ENCODE peak calls at places on chromosomes 6 and 20, in six cellular contexts. I is K562, Y is H1, F is GM12891, U is HepG2, E is GM12878. X is an unnamed sample.
A peak's percentile ranks its signal among the peaks of the same experiment; 100 is the strongest.

GRCh38 chr6:38686270-38687042 is 16.5 kb downstream of the GLO1 start:
- DNase-seq in I (no peak), E (no peak), Y (no peak), F (no peak), U (no peak), X (no peak)

GRCh38 chr6:17589402-17590116 is 10.5 kb upstream of the FAM8A1 start:
- DNase-seq in I (no peak), U (peak; percentile 24), F (no peak), Y (no peak), E (no peak), X (no peak)

GRCh38 chr6:170248861-170249600 is 41.8 kb downstream of the DLL1 start:
- DNase-seq in I (no peak), E (no peak), U (no peak), Y (no peak), F (no peak), X (no peak)

GRCh38 chr20:62887147-62887859 is 25.7 kb upstream of the TCFL5 start:
- DNase-seq in I (no peak), E (no peak), U (peak; percentile 50), Y (no peak), F (no peak), X (no peak)

GRCh38 chr6:42746452-42747400 is 823 bp upstream of the TBCC start:
- DNase-seq in E (peak; percentile 68), Y (peak; percentile 86), U (peak; percentile 91), I (peak; percentile 94), F (peak; percentile 86), X (peak; percentile 90)

GRCh38 chr6:153781306-153781705 is 257.7 kb upstream of the OPRM1 start:
- DNase-seq in I (no peak), F (no peak), E (no peak), U (no peak), Y (no peak), X (no peak)

GRCh38 chr20:62066339-62066982 is 780 bp upstream of the TAF4 start:
- DNase-seq in I (peak; percentile 73), F (peak; percentile 58), U (peak; percentile 73), Y (peak; percentile 38), E (no peak), X (peak; percentile 59)

GRCh38 chr20:44684047-44684965 is 30.9 kb upstream of the CCN5 start:
- DNase-seq in U (peak; percentile 38), I (no peak), F (no peak), Y (no peak), E (no peak), X (no peak)

GRCh38 chr6:147205690-147206600 is 1.7 kb downstream of the STXBP5 start:
- DNase-seq in I (peak; percentile 26), Y (no peak), F (no peak), U (peak; percentile 32), E (no peak), X (no peak)

GRCh38 chr6:11053307-11053706 is 9.2 kb upstream of the ELOVL2 start:
- DNase-seq in U (no peak), Y (no peak), F (no peak), E (no peak), I (no peak), X (no peak)

GRCh38 chr6:131210469-131210868 is 75.2 kb downstream of the AKAP7 start:
- DNase-seq in U (no peak), Y (no peak), I (no peak), F (no peak), E (no peak), X (no peak)

GRCh38 chr6:66396549-66396948 is 689.5 kb upstream of the EYS start:
- DNase-seq in F (no peak), Y (no peak), I (no peak), U (no peak), E (no peak), X (no peak)

GRCh38 chr6:83464741-83465140 is 33.9 kb upstream of the ME1 start:
- DNase-seq in E (no peak), F (no peak), Y (no peak), I (no peak), U (peak; percentile 18), X (no peak)

GRCh38 chr6:132132420-132132819 is 181.2 kb upstream of the CCN2 start:
- DNase-seq in U (no peak), E (no peak), I (no peak), F (no peak), Y (no peak), X (no peak)

GRCh38 chr6:153442096-153442495 is 311.0 kb upstream of the RGS17 start:
- DNase-seq in E (no peak), F (no peak), I (no peak), Y (no peak), U (no peak), X (no peak)

GRCh38 chr6:132693478-132693877 is 20.4 kb downstream of the VNN1 start:
- DNase-seq in U (no peak), I (no peak), E (no peak), Y (no peak), F (no peak), X (no peak)

GRCh38 chr6:135990855-135991464 is 139.5 kb downstream of the PDE7B start:
- DNase-seq in Y (no peak), I (no peak), F (no peak), U (no peak), E (no peak), X (no peak)

GRCh38 chr6:130167655-130168054 is 55.1 kb downstream of the SAMD3 start:
- DNase-seq in U (no peak), Y (no peak), I (no peak), F (no peak), E (no peak), X (no peak)

GRCh38 chr6:46327769-46328168 is 157.0 kb upstream of the ENPP5 start:
- DNase-seq in U (no peak), I (no peak), E (no peak), Y (no peak), F (no peak), X (no peak)

GRCh38 chr20:33096921-33097320 is 17.5 kb downstream of the BPIFB4 start:
- DNase-seq in U (no peak), F (no peak), I (no peak), E (no peak), Y (no peak), X (no peak)

GRCh38 chr6:33147807-33148666 is 44.2 kb downstream of the COL11A2 start:
- DNase-seq in U (peak; percentile 51), F (no peak), E (no peak), Y (no peak), I (no peak), X (no peak)

GRCh38 chr6:132868057-132868456 is 53.7 kb downstream of the RPS12 start:
- DNase-seq in E (no peak), F (no peak), U (no peak), I (no peak), Y (no peak), X (no peak)

GRCh38 chr20:40218296-40218955 is 470.6 kb downstream of the MAFB start:
- DNase-seq in Y (no peak), I (no peak), U (no peak), F (no peak), E (no peak), X (no peak)
- TF ChIP-seq POLR2AphosphoS5 in Y (no peak), I (no peak), U (no peak), F (no peak), E (no peak), X (no peak)

GRCh38 chr20:58308290-58308679 is 1.2 kb upstream of the RAB22A start:
- DNase-seq in Y (no peak), U (no peak), E (no peak), F (no peak), I (no peak), X (no peak)

GRCh38 chr20:58307270-58307669 is 2.2 kb upstream of the RAB22A start:
- DNase-seq in U (no peak), Y (no peak), I (no peak), E (no peak), F (no peak), X (no peak)

GRCh38 chr20:58308680-58309527 is 611 bp upstream of the RAB22A start:
- DNase-seq in U (no peak), I (peak; percentile 83), E (no peak), F (peak; percentile 66), Y (no peak), X (peak; percentile 63)

GRCh38 chr20:58310291-58310782 is 822 bp downstream of the RAB22A start:
- DNase-seq in I (no peak), E (no peak), F (no peak), U (peak; percentile 57), Y (no peak), X (no peak)

DNA sequence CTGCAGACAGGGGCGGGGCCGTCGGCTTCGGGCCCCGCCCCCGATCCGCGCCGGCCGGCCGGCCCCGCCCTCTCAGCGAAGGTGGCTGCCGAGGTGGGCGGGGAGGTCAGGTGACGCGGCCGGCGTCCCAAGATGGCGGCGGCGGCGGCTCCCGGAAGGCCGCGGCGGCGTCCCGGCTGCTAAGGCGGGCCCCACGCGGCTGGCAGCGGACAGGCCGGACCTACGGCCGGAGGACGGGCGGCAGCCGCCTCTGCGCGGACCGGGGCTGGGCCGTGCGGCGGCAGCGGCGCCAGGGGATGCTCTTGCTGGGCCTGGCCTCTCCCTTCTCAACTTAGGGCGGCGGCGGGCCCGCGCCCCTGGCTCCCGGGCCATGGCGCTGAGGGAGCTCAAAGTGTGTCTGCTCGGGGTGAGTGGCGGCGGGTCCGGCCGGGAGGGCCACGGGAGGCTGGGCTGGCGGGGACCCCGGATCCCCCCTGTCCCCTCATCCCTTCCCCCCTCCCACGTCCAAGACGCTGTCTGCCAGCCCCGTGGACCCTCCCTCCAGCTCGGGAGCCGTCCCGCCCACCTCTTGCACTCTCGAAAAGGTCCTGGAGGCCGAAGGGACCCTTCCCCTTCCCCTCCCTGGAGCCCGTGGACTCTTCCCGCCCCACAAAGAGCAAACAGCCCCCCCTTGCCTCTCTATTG is at the start of gene RAB22A:
- DNase-seq in F (peak; percentile 91), Y (no peak), U (peak; percentile 56), I (peak; percentile 94), E (no peak), X (peak; percentile 84)
- TF ChIP-seq POLR2A in F (peak; percentile 47), Y (peak; percentile 84), U (peak; percentile 67), I (peak; percentile 42), E (peak; percentile 96), X (peak; percentile 91)

DNA sequence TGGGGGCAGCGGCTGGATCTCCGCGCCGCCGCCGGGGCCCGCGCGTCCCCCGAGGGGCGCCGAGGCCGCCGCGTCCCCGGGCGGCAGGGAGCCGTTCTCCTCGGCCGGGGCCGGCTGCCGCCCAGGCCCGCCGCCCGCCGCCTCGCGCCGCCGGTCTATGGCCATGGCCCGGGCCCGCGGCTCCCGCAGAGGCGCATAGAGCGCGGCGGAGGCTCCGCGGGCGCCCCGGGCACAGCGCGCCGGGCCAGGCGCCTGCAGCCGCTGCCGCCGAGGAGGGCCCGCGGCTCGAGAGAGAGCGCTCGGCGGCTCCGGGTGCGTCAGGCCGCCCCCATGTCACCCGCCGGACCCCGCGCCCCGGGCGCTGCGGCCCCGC is 469 bp downstream of the SLC22A23 start:
- DNase-seq in I (peak; percentile 63), Y (no peak), E (no peak), U (no peak), F (peak; percentile 53), X (peak; percentile 49)
- TF ChIP-seq TAF1 in I (no peak), Y (no peak), E (no peak), U (no peak), F (no peak), X (no peak)

GRCh38 chr20:35173576-35174192 is 1.8 kb downstream of the PROCR start:
- DNase-seq in E (no peak), I (no peak), U (no peak), F (no peak), Y (no peak), X (no peak)
- TF ChIP-seq POLR2AphosphoS5 in E (no peak), I (no peak), U (no peak), F (no peak), Y (no peak), X (no peak)

GRCh38 chr20:1019344-1019743 is 17.2 kb upstream of the RSPO4 start:
- DNase-seq in U (no peak), Y (no peak), F (no peak), E (no peak), I (no peak), X (no peak)
- TF ChIP-seq POLR2A in U (no peak), Y (no peak), F (no peak), E (no peak), I (no peak), X (no peak)

GRCh38 chr6:31400467-31401289 is 2.7 kb upstream of the MICA start:
- DNase-seq in U (peak; percentile 65), I (peak; percentile 51), E (no peak), F (no peak), Y (no peak), X (no peak)
- TF ChIP-seq TAF1 in U (peak; percentile 10), I (peak; percentile 86), E (peak; percentile 80), F (peak; percentile 28), Y (peak; percentile 40), X (peak; percentile 57)

X was measured in GM12892.